ENCODE peak calls at places on chromosomes 5 and 9, in five cellular contexts. E, A, C, B and D are unnamed samples.

GRCh38 chr5:79111387-79111959 is at the start of gene BHMT:
- DNase-seq in E (no peak), A (no peak), C (no peak), B (no peak), D (no peak)

GRCh38 chr9:97980918-97981827 is 2.0 kb upstream of the ANP32B start:
- DNase-seq in E (no peak), A (peak; percentile 62), C (no peak), B (peak; percentile 64), D (no peak)

GRCh38 chr9:127555830-127556820 is 56.0 kb upstream of the STXBP1 start:
- DNase-seq in E (peak; percentile 92), A (peak; percentile 99), C (peak; percentile 90), B (peak; percentile 94), D (peak; percentile 49)

GRCh38 chr5:105931782-105932489 is 1738.8 kb downstream of the EFNA5 start:
- DNase-seq in E (peak; percentile 33), A (peak; percentile 27), C (no peak), B (no peak), D (no peak)

GRCh38 chr9:126522957-126523356 is 90.8 kb upstream of the LMX1B start:
- DNase-seq in E (no peak), A (no peak), C (peak; percentile 57), B (no peak), D (no peak)

GRCh38 chr5:135567661-135568060 is 11.1 kb downstream of the CXCL14 start:
- DNase-seq in E (no peak), A (no peak), C (no peak), B (no peak), D (no peak)

GRCh38 chr9:135341612-135342169 is 137.9 kb upstream of the PPP1R26 start:
- DNase-seq in E (no peak), A (no peak), C (no peak), B (no peak), D (no peak)

GRCh38 chr9:19976226-19976625 is 187.4 kb upstream of the SLC24A2 start:
- DNase-seq in E (peak; percentile 59), A (no peak), C (no peak), B (peak; percentile 70), D (no peak)

GRCh38 chr9:93517331-93517730 is 59.1 kb upstream of the PHF2 start:
- DNase-seq in E (no peak), A (peak; percentile 58), C (no peak), B (peak; percentile 36), D (no peak)

GRCh38 chr9:115167175-115167574 is 49.2 kb upstream of the TNC start:
- DNase-seq in E (peak; percentile 74), A (peak; percentile 87), C (no peak), B (peak; percentile 82), D (no peak)

GRCh38 chr5:58980890-58981289 is 398.0 kb downstream of the RAB3C start:
- DNase-seq in E (no peak), A (no peak), C (no peak), B (no peak), D (no peak)

GRCh38 chr5:52849544-52849943 is 61.8 kb downstream of the ITGA1 start:
- DNase-seq in E (no peak), A (no peak), C (no peak), B (no peak), D (no peak)

GRCh38 chr9:38421498-38422211 is 2.6 kb downstream of the IGFBPL1 start:
- DNase-seq in E (no peak), A (no peak), C (peak; percentile 24), B (no peak), D (no peak)

GRCh38 chr5:14722923-14723322 is 58.4 kb downstream of the OTULIN start:
- DNase-seq in E (no peak), A (no peak), C (no peak), B (no peak), D (no peak)
- H3K4me3 ChIP-seq in E (no peak overlapping the region), A (no peak overlapping the region), C (no peak overlapping the region), B (no peak overlapping the region), D (no peak overlapping the region)

GRCh38 chr5:6710551-6711318 is 2.5 kb upstream of the TENT4A start:
- DNase-seq in E (no peak), A (no peak), C (no peak), B (no peak), D (no peak)

GRCh38 chr5:6712582-6713273 is 504 bp upstream of the TENT4A start:
- DNase-seq in E (peak; percentile 100), A (peak; percentile 97), C (peak; percentile 98), B (peak; percentile 96), D (peak; percentile 98)

GRCh38 chr5:6710078-6710477 is 3.2 kb upstream of the TENT4A start:
- DNase-seq in E (peak; percentile 64), A (no peak), C (no peak), B (no peak), D (no peak)

GRCh38 chr5:6712136-6712581 is 1.1 kb upstream of the TENT4A start:
- DNase-seq in E (peak; percentile 80), A (peak; percentile 87), C (peak; percentile 80), B (peak; percentile 51), D (peak; percentile 52)

GRCh38 chr5:6711409-6712135 is 1.7 kb upstream of the TENT4A start:
- DNase-seq in E (no peak), A (no peak), C (no peak), B (no peak), D (no peak)
- H3K36me3 ChIP-seq in E (no peaks in the 10 kb centered on the region), A (no peaks in the 10 kb centered on the region), C (no peaks in the 10 kb centered on the region), B (no peaks in the 10 kb centered on the region), D (no peaks in the 10 kb centered on the region)

GRCh38 chr9:133348763-133349573 is 950 bp downstream of the RPL7A start:
- DNase-seq in E (no peak), A (peak; percentile 43), C (no peak), B (no peak), D (no peak)

GRCh38 chr9:133351908-133352634 is 4.1 kb downstream of the RPL7A start:
- DNase-seq in E (peak; percentile 54), A (peak; percentile 78), C (no peak), B (peak; percentile 41), D (no peak)

GRCh38 chr9:133351526-133351907 is 3.5 kb downstream of the RPL7A start:
- DNase-seq in E (peak; percentile 27), A (no peak), C (no peak), B (no peak), D (no peak)

GRCh38 chr9:133347985-133348762 is at the start of the genes MED22 and RPL7A:
- DNase-seq in E (peak; percentile 91), A (peak; percentile 98), C (peak; percentile 97), B (peak; percentile 93), D (peak; percentile 94)

DNA sequence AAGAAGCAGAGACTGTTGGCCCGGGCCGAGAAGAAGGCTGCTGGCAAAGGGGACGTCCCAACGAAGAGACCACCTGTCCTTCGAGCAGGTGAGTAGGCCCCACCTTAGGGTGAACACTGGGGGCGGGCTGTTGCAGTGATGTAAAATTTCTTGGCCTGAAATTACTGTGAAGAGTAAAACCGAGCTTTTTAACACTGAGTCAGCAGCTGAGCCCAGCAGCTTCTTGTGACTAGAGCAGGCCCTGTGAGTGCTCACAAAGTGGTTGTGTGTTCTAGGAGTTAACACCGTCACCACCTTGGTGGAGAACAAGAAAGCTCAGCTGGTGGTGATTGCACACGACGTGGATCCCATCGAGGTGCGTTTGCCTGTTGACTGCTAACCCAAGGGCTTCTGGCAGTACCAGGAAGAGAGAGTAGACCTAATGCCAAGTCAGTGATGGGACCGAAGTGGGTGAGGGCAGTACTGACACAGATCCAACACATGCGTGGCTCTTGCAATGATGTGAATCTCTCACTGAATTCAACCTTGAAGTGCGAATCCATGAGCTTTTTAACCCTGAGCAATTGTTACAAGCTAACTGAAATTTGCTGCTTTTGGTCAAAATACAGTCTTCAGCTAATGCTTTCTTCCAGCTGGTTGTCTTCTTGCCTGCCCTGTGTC is 2.1 kb downstream of the RPL7A start:
- DNase-seq in E (no peak), A (peak; percentile 56), C (no peak), B (no peak), D (peak; percentile 22)
- H3K27ac ChIP-seq in E (no peak overlapping the region), A (peak overlapping the region; percentile 94), C (no peak overlapping the region), B (no peak overlapping the region), D (peak overlapping the region; percentile 88)

GRCh38 chr5:167951121-167951520 is 340.3 kb upstream of the WWC1 start:
- DNase-seq in E (no peak), A (peak; percentile 48), C (no peak), B (no peak), D (no peak)
- H3K4me3 ChIP-seq in E (no peak overlapping the region), A (peak overlapping the region; percentile 63), C (no peak overlapping the region), B (peak overlapping the region; percentile 45), D (no peak overlapping the region)

GRCh38 chr9:2161661-2162060 is 146.5 kb downstream of the SMARCA2 start:
- DNase-seq in E (no peak), A (no peak), C (no peak), B (no peak), D (no peak)
- H3K36me3 ChIP-seq in E (no peaks in the 10 kb centered on the region), A (peaks cover 5% of the 10 kb centered on the region), C (peaks cover 10% of the 10 kb centered on the region), B (peaks cover 3% of the 10 kb centered on the region), D (peaks cover 3% of the 10 kb centered on the region)

GRCh38 chr9:83403864-83404263 is 134.3 kb downstream of the FRMD3 start:
- DNase-seq in E (no peak), A (peak; percentile 27), C (no peak), B (peak; percentile 4), D (no peak)
- H3K27ac ChIP-seq in E (no peak overlapping the region), A (no peak overlapping the region), C (no peak overlapping the region), B (no peak overlapping the region), D (no peak overlapping the region)

GRCh38 chr5:76595755-76596481 is 27.3 kb downstream of the F2RL2 start:
- DNase-seq in E (no peak), A (no peak), C (no peak), B (no peak), D (no peak)

GRCh38 chr5:76590027-76590426 is 33.2 kb downstream of the F2RL2 start:
- DNase-seq in E (no peak), A (no peak), C (no peak), B (peak; percentile 30), D (no peak)

GRCh38 chr5:76592692-76593091 is 30.5 kb downstream of the F2RL2 start:
- DNase-seq in E (no peak), A (no peak), C (no peak), B (no peak), D (no peak)

GRCh38 chr5:76586531-76586930 is 36.7 kb downstream of the F2RL2 start:
- DNase-seq in E (no peak), A (no peak), C (no peak), B (no peak), D (no peak)

DNA sequence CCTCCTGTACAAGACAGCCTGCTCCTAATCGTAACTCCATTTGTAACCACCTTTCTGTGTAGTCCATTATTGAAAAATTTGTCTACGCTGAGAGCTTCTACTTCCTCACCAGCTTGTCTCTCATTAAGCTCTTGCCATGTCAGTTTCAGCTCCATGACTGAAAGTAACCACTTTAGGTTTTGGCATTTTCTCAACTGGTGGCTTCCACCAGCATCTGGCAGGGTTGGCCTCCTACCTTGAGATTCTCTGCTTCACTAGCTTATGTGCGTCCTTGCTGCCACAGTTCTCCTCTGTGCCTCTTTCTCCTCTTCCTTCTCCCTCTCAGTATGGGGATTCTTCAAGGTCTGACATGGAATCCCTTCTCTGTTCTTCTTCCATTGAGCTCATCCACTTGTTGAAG is 31.8 kb downstream of the F2RL2 start:
- DNase-seq in E (no peak), A (no peak), C (no peak), B (no peak), D (no peak)
- H3K4me3 ChIP-seq in E (no peak overlapping the region), A (no peak overlapping the region), C (no peak overlapping the region), B (no peak overlapping the region), D (no peak overlapping the region)

GRCh38 chr9:136890661-136891060 is 4.3 kb downstream of the TRAF2 start:
- DNase-seq in E (no peak), A (no peak), C (no peak), B (no peak), D (no peak)
- H3K36me3 ChIP-seq in E (no peaks in the 10 kb centered on the region), A (no peaks in the 10 kb centered on the region), C (peaks cover 7% of the 10 kb centered on the region), B (peaks cover 10% of the 10 kb centered on the region), D (peaks cover 13% of the 10 kb centered on the region)